ENCODE peak calls at places on chromosomes 16 and 17, in six cellular contexts. One of them, this sample, is unnamed.

GRCh38 chr17:6328279-6328678 is 106.6 kb downstream of the AIPL1 start:
- DNase-seq in amniotic stem cell: no peak
- DNase-seq in progenitor cell of endocrine pancreas: no peak
- DNase-seq in Right ventricle myocardium superior: no peak
- DNase-seq in HFFc6: no peak
- DNase-seq in activated effector memory CD4-positive, alpha-beta T cell treated with anti-CD3 and anti-CD28 coated beads, Interleukin-2, amount 50 U/mL, for 16 hours: no peak
- DNase-seq in this sample: no peak

GRCh38 chr16:1414532-1415265 is at the start of gene UNKL:
- DNase-seq in progenitor cell of endocrine pancreas: peak; percentile 69
- DNase-seq in activated effector memory CD4-positive, alpha-beta T cell treated with anti-CD3 and anti-CD28 coated beads, Interleukin-2, amount 50 U/mL, for 16 hours: peak; percentile 94
- DNase-seq in HFFc6: no peak
- DNase-seq in amniotic stem cell: no peak
- DNase-seq in Right ventricle myocardium superior: peak; percentile 90
- DNase-seq in this sample: no peak

GRCh38 chr16:64742560-64742959 is 379.3 kb downstream of the CDH11 start:
- DNase-seq in HFFc6: no peak
- DNase-seq in amniotic stem cell: no peak
- DNase-seq in Right ventricle myocardium superior: no peak
- DNase-seq in activated effector memory CD4-positive, alpha-beta T cell treated with anti-CD3 and anti-CD28 coated beads, Interleukin-2, amount 50 U/mL, for 16 hours: no peak
- DNase-seq in progenitor cell of endocrine pancreas: no peak
- DNase-seq in this sample: no peak

GRCh38 chr16:96935-97381 is 18.9 kb downstream of the MPG start:
- DNase-seq in progenitor cell of endocrine pancreas: peak; percentile 76
- DNase-seq in Right ventricle myocardium superior: peak; percentile 94
- DNase-seq in amniotic stem cell: peak; percentile 76
- DNase-seq in activated effector memory CD4-positive, alpha-beta T cell treated with anti-CD3 and anti-CD28 coated beads, Interleukin-2, amount 50 U/mL, for 16 hours: peak; percentile 96
- DNase-seq in HFFc6: peak; percentile 80
- DNase-seq in this sample: peak; percentile 78

GRCh38 chr17:58329035-58329807 is 626 bp upstream of the TSPOAP1 start:
- DNase-seq in amniotic stem cell: no peak
- DNase-seq in Right ventricle myocardium superior: no peak
- DNase-seq in progenitor cell of endocrine pancreas: no peak
- DNase-seq in HFFc6: no peak
- DNase-seq in activated effector memory CD4-positive, alpha-beta T cell treated with anti-CD3 and anti-CD28 coated beads, Interleukin-2, amount 50 U/mL, for 16 hours: peak; percentile 91
- DNase-seq in this sample: no peak

GRCh38 chr17:28494445-28495188 is 11.5 kb upstream of the FOXN1 start:
- DNase-seq in HFFc6: peak; percentile 54
- DNase-seq in progenitor cell of endocrine pancreas: peak; percentile 72
- DNase-seq in amniotic stem cell: peak; percentile 38
- DNase-seq in activated effector memory CD4-positive, alpha-beta T cell treated with anti-CD3 and anti-CD28 coated beads, Interleukin-2, amount 50 U/mL, for 16 hours: peak; percentile 93
- DNase-seq in Right ventricle myocardium superior: peak; percentile 79
- DNase-seq in this sample: peak; percentile 50

GRCh38 chr17:48215583-48216139 is 108.1 kb downstream of the SNX11 start:
- DNase-seq in activated effector memory CD4-positive, alpha-beta T cell treated with anti-CD3 and anti-CD28 coated beads, Interleukin-2, amount 50 U/mL, for 16 hours: no peak
- DNase-seq in Right ventricle myocardium superior: no peak
- DNase-seq in HFFc6: peak; percentile 22
- DNase-seq in amniotic stem cell: no peak
- DNase-seq in progenitor cell of endocrine pancreas: no peak
- DNase-seq in this sample: peak; percentile 29

GRCh38 chr16:78283668-78284251 is 184.3 kb downstream of the WWOX start:
- DNase-seq in amniotic stem cell: no peak
- DNase-seq in Right ventricle myocardium superior: no peak
- DNase-seq in HFFc6: no peak
- DNase-seq in activated effector memory CD4-positive, alpha-beta T cell treated with anti-CD3 and anti-CD28 coated beads, Interleukin-2, amount 50 U/mL, for 16 hours: no peak
- DNase-seq in progenitor cell of endocrine pancreas: no peak
- DNase-seq in this sample: no peak

GRCh38 chr17:67126983-67127382 is 82.6 kb downstream of the CACNG1 start:
- DNase-seq in activated effector memory CD4-positive, alpha-beta T cell treated with anti-CD3 and anti-CD28 coated beads, Interleukin-2, amount 50 U/mL, for 16 hours: no peak
- DNase-seq in amniotic stem cell: no peak
- DNase-seq in HFFc6: no peak
- DNase-seq in Right ventricle myocardium superior: no peak
- DNase-seq in progenitor cell of endocrine pancreas: no peak
- DNase-seq in this sample: no peak

GRCh38 chr16:57507414-57508083 is 21.3 kb upstream of the DOK4 start:
- DNase-seq in activated effector memory CD4-positive, alpha-beta T cell treated with anti-CD3 and anti-CD28 coated beads, Interleukin-2, amount 50 U/mL, for 16 hours: no peak
- DNase-seq in progenitor cell of endocrine pancreas: no peak
- DNase-seq in Right ventricle myocardium superior: no peak
- DNase-seq in amniotic stem cell: no peak
- DNase-seq in HFFc6: no peak
- DNase-seq in this sample: no peak

GRCh38 chr16:48895142-48895541 is 285.2 kb upstream of the N4BP1 start:
- DNase-seq in progenitor cell of endocrine pancreas: peak; percentile 17
- DNase-seq in activated effector memory CD4-positive, alpha-beta T cell treated with anti-CD3 and anti-CD28 coated beads, Interleukin-2, amount 50 U/mL, for 16 hours: no peak
- DNase-seq in Right ventricle myocardium superior: no peak
- DNase-seq in HFFc6: no peak
- DNase-seq in amniotic stem cell: no peak
- DNase-seq in this sample: no peak

GRCh38 chr17:44972953-44973352 is 4.8 kb upstream of the C1QL1 start:
- DNase-seq in amniotic stem cell: no peak
- DNase-seq in Right ventricle myocardium superior: no peak
- DNase-seq in HFFc6: peak; percentile 7
- DNase-seq in progenitor cell of endocrine pancreas: no peak
- DNase-seq in activated effector memory CD4-positive, alpha-beta T cell treated with anti-CD3 and anti-CD28 coated beads, Interleukin-2, amount 50 U/mL, for 16 hours: no peak
- DNase-seq in this sample: peak; percentile 57

GRCh38 chr17:43449470-43450202 is 34.1 kb upstream of the DHX8 start:
- DNase-seq in Right ventricle myocardium superior: no peak
- DNase-seq in progenitor cell of endocrine pancreas: no peak
- DNase-seq in activated effector memory CD4-positive, alpha-beta T cell treated with anti-CD3 and anti-CD28 coated beads, Interleukin-2, amount 50 U/mL, for 16 hours: no peak
- DNase-seq in amniotic stem cell: no peak
- DNase-seq in HFFc6: no peak
- DNase-seq in this sample: peak; percentile 82

GRCh38 chr17:55845385-55845784 is 94.5 kb downstream of the PCTP start:
- DNase-seq in activated effector memory CD4-positive, alpha-beta T cell treated with anti-CD3 and anti-CD28 coated beads, Interleukin-2, amount 50 U/mL, for 16 hours: no peak
- DNase-seq in amniotic stem cell: peak; percentile 14
- DNase-seq in Right ventricle myocardium superior: peak; percentile 70
- DNase-seq in progenitor cell of endocrine pancreas: peak; percentile 54
- DNase-seq in HFFc6: peak; percentile 4
- DNase-seq in this sample: no peak

GRCh38 chr17:4433515-4434031 is at the start of gene SPNS3:
- DNase-seq in progenitor cell of endocrine pancreas: no peak
- DNase-seq in HFFc6: no peak
- DNase-seq in activated effector memory CD4-positive, alpha-beta T cell treated with anti-CD3 and anti-CD28 coated beads, Interleukin-2, amount 50 U/mL, for 16 hours: peak; percentile 67
- DNase-seq in amniotic stem cell: no peak
- DNase-seq in Right ventricle myocardium superior: no peak
- DNase-seq in this sample: no peak

GRCh38 chr17:59257101-59257500 is 36.8 kb downstream of the GDPD1 start:
- DNase-seq in HFFc6: no peak
- DNase-seq in progenitor cell of endocrine pancreas: no peak
- DNase-seq in Right ventricle myocardium superior: no peak
- DNase-seq in amniotic stem cell: no peak
- DNase-seq in activated effector memory CD4-positive, alpha-beta T cell treated with anti-CD3 and anti-CD28 coated beads, Interleukin-2, amount 50 U/mL, for 16 hours: no peak
- DNase-seq in this sample: peak; percentile 39

GRCh38 chr16:19555938-19556778 is 655 bp downstream of the VPS35L start:
- DNase-seq in activated effector memory CD4-positive, alpha-beta T cell treated with anti-CD3 and anti-CD28 coated beads, Interleukin-2, amount 50 U/mL, for 16 hours: peak; percentile 66
- DNase-seq in Right ventricle myocardium superior: no peak
- DNase-seq in progenitor cell of endocrine pancreas: peak; percentile 11
- DNase-seq in HFFc6: peak; percentile 35
- DNase-seq in amniotic stem cell: no peak
- DNase-seq in this sample: peak; percentile 24

GRCh38 chr17:38750312-38751121 is 2.0 kb upstream of the PSMB3 start:
- DNase-seq in progenitor cell of endocrine pancreas: no peak
- DNase-seq in activated effector memory CD4-positive, alpha-beta T cell treated with anti-CD3 and anti-CD28 coated beads, Interleukin-2, amount 50 U/mL, for 16 hours: no peak
- DNase-seq in HFFc6: no peak
- DNase-seq in amniotic stem cell: no peak
- DNase-seq in Right ventricle myocardium superior: no peak
- DNase-seq in this sample: peak; percentile 32

GRCh38 chr16:4217246-4218131 is 24.4 kb downstream of the SRL start:
- DNase-seq in progenitor cell of endocrine pancreas: no peak
- DNase-seq in amniotic stem cell: no peak
- DNase-seq in HFFc6: no peak
- DNase-seq in Right ventricle myocardium superior: peak; percentile 82
- DNase-seq in activated effector memory CD4-positive, alpha-beta T cell treated with anti-CD3 and anti-CD28 coated beads, Interleukin-2, amount 50 U/mL, for 16 hours: no peak
- DNase-seq in this sample: no peak

GRCh38 chr17:74332763-74333220 is 6.8 kb downstream of the KIF19 start:
- DNase-seq in amniotic stem cell: no peak
- DNase-seq in HFFc6: no peak
- DNase-seq in progenitor cell of endocrine pancreas: no peak
- DNase-seq in Right ventricle myocardium superior: no peak
- DNase-seq in activated effector memory CD4-positive, alpha-beta T cell treated with anti-CD3 and anti-CD28 coated beads, Interleukin-2, amount 50 U/mL, for 16 hours: no peak
- DNase-seq in this sample: no peak